ENCODE peak calls at places on chromosome 16, in ten cellular contexts. F, B, C, N, D, A, V, Y, O and Z are unnamed samples.

GRCh38 chr16:21159281-21159951 is 942 bp downstream of the LDAF1 start:
- DNase-seq in V (no peak), A (peak; percentile 80), D (peak; percentile 9), Y (no peak), F (no peak), N (peak; percentile 45), B (peak; percentile 23), O (no peak), C (no peak), Z (no peak)

GRCh38 chr16:9090101-9090959 is 1.1 kb upstream of the HAPSTR1 start:
- DNase-seq in D (no peak), A (peak; percentile 85), O (no peak), B (peak; percentile 70), C (peak; percentile 13), N (no peak), V (no peak), Y (no peak), F (peak; percentile 66), Z (peak; percentile 59)

GRCh38 chr16:57564571-57565270 is 22.3 kb downstream of the ADGRG5 start:
- DNase-seq in O (no peak), A (no peak), C (peak; percentile 40), Y (peak; percentile 67), D (peak; percentile 26), N (no peak), V (no peak), B (no peak), F (no peak), Z (no peak)

GRCh38 chr16:77816293-77816692 is 27.9 kb downstream of the VAT1L start:
- DNase-seq in A (no peak), C (peak; percentile 79), F (no peak), Y (peak; percentile 20), V (no peak), D (no peak), N (peak; percentile 1), B (no peak), O (peak; percentile 48), Z (peak; percentile 10)

GRCh38 chr16:86522639-86523038 is 12.3 kb downstream of the FOXF1 start:
- DNase-seq in O (no peak), D (no peak), B (no peak), V (no peak), Y (no peak), N (no peak), A (no peak), C (no peak), F (no peak), Z (no peak)

GRCh38 chr16:74999683-75000480 is 1.1 kb downstream of the ZNRF1 start:
- DNase-seq in B (peak; percentile 76), C (no peak), O (peak; percentile 55), N (peak; percentile 52), V (peak; percentile 29), F (peak; percentile 53), A (peak; percentile 90), Y (peak; percentile 21), D (peak; percentile 53), Z (peak; percentile 26)

GRCh38 chr16:2899564-2900072 is 12.1 kb upstream of the FLYWCH1 start:
- DNase-seq in O (no peak), B (no peak), N (no peak), V (no peak), A (no peak), C (no peak), Y (no peak), D (no peak), F (no peak), Z (no peak)

GRCh38 chr16:87551487-87551886 is 50.8 kb upstream of the JPH3 start:
- DNase-seq in A (no peak), C (peak; percentile 73), N (no peak), F (no peak), Y (no peak), O (no peak), D (no peak), V (no peak), B (no peak), Z (no peak)

GRCh38 chr16:69417537-69418199 is 6.8 kb upstream of the CYB5B start:
- DNase-seq in N (no peak), A (peak; percentile 88), V (no peak), F (no peak), O (no peak), B (no peak), Y (no peak), C (peak; percentile 81), D (no peak), Z (peak; percentile 40)

GRCh38 chr16:88325976-88326375 is 56.8 kb upstream of the ZNF469 start:
- DNase-seq in N (no peak), V (no peak), D (no peak), Y (no peak), B (no peak), O (no peak), A (no peak), F (no peak), C (no peak), Z (no peak)

GRCh38 chr16:77273-77806 is 685 bp upstream of the MPG start:
- DNase-seq in N (peak; percentile 30), C (peak; percentile 69), B (peak; percentile 63), Y (peak; percentile 65), O (no peak), D (peak; percentile 71), V (no peak), A (peak; percentile 85), F (peak; percentile 55), Z (peak; percentile 38)

GRCh38 chr16:81795193-81795592 is 16.1 kb downstream of the PLCG2 start:
- DNase-seq in C (no peak), B (no peak), F (no peak), A (no peak), O (no peak), N (no peak), V (no peak), D (no peak), Y (no peak), Z (no peak)

GRCh38 chr16:70472786-70473433 is 18.5 kb downstream of the FCSK start:
- DNase-seq in C (no peak), B (no peak), O (no peak), V (no peak), D (no peak), A (peak; percentile 54), N (no peak), Y (no peak), F (no peak), Z (no peak)

GRCh38 chr16:58563235-58563634 is 47.9 kb downstream of the SETD6 start:
- DNase-seq in F (no peak), Y (peak; percentile 68), D (peak; percentile 16), C (peak; percentile 45), A (no peak), V (no peak), B (no peak), N (no peak), O (no peak), Z (peak; percentile 69)